ENCODE peak calls at places on chromosomes 2 and 18, in four cellular contexts. W, M, I and C are unnamed samples.

GRCh38 chr18:74832999-74833398 is 235.3 kb downstream of the ZNF407 start:
- DNase-seq in M (no peak), I (no peak), W (no peak), C (no peak)

GRCh38 chr2:238106698-238107524 is 6.8 kb downstream of the ESPNL start:
- DNase-seq in M (no peak), W (no peak), I (no peak), C (peak; percentile 18)

GRCh38 chr2:114022360-114023085 is 132.6 kb downstream of the ACTR3 start:
- DNase-seq in W (no peak), M (no peak), I (no peak), C (no peak)

GRCh38 chr2:11370377-11371098 is 26.1 kb upstream of the ROCK2 start:
- DNase-seq in W (no peak), I (no peak), M (no peak), C (no peak)

GRCh38 chr2:38039511-38039910 is 36.4 kb downstream of the CYP1B1 start:
- DNase-seq in I (no peak), W (no peak), M (no peak), C (no peak)

GRCh38 chr2:10579441-10580169 is 110.2 kb downstream of the NOL10 start:
- DNase-seq in W (no peak), I (no peak), M (no peak), C (no peak)

GRCh38 chr2:164903214-164903613 is 52.1 kb downstream of the SLC38A11 start:
- DNase-seq in W (no peak), M (no peak), I (no peak), C (no peak)

GRCh38 chr2:144938308-144938709 is 418.4 kb upstream of the ZEB2 start:
- DNase-seq in M (no peak), I (no peak), W (no peak), C (no peak)

GRCh38 chr2:145157626-145158025 is 637.7 kb upstream of the ZEB2 start:
- DNase-seq in W (no peak), I (no peak), M (no peak), C (no peak)

GRCh38 chr2:2848198-2848597 is 517.1 kb upstream of the MYT1L start:
- DNase-seq in W (no peak), M (no peak), I (no peak), C (no peak)

GRCh38 chr2:238136820-238137537 is 1.5 kb upstream of the KLHL30 start:
- DNase-seq in I (no peak), W (no peak), M (no peak), C (no peak)

GRCh38 chr2:118639371-118639770 is 208.1 kb downstream of the EN1 start:
- DNase-seq in W (no peak), I (no peak), M (no peak), C (no peak)

GRCh38 chr2:169406891-169407290 is 44.6 kb upstream of the LRP2 start:
- DNase-seq in M (no peak), I (no peak), W (no peak), C (no peak)

GRCh38 chr18:78722959-78723706 is 256.5 kb upstream of the SALL3 start:
- DNase-seq in I (no peak), W (no peak), M (no peak), C (no peak)

GRCh38 chr18:37987901-37988300 is 422.3 kb upstream of the CELF4 start:
- DNase-seq in M (no peak), W (no peak), I (no peak), C (no peak)

GRCh38 chr2:9256570-9257043 is 50.0 kb downstream of the ASAP2 start:
- DNase-seq in W (no peak), I (no peak), M (no peak), C (no peak)

GRCh38 chr18:12904012-12904516 is 20.0 kb upstream of the PTPN2 start:
- DNase-seq in W (peak; percentile 37), M (peak; percentile 18), I (no peak), C (no peak)

GRCh38 chr2:228180126-228181097 is 1.1 kb downstream of the SPHKAP start:
- DNase-seq in M (no peak), I (no peak), W (no peak), C (no peak)

GRCh38 chr18:48033770-48034650 is 103.6 kb upstream of the SMAD2 start:
- DNase-seq in W (no peak), M (no peak), I (no peak), C (no peak)

GRCh38 chr2:23940976-23941605 is 828 bp downstream of the UBXN2A start:
- DNase-seq in W (no peak), I (no peak), M (no peak), C (no peak)

GRCh38 chr2:46848446-46848845 is 67.2 kb downstream of the MCFD2 start:
- DNase-seq in M (no peak), I (no peak), W (no peak), C (peak; percentile 11)

GRCh38 chr2:124580263-124580662 is 555.2 kb downstream of the CNTNAP5 start:
- DNase-seq in M (no peak), I (no peak), W (no peak), C (no peak)

GRCh38 chr2:51790854-51791253 is 758.9 kb upstream of the NRXN1 start:
- DNase-seq in W (no peak), I (no peak), M (no peak), C (no peak)

GRCh38 chr18:4026542-4026941 is 428.6 kb downstream of the DLGAP1 start:
- DNase-seq in M (no peak), I (no peak), W (no peak), C (no peak)